ENCODE peak calls at places on chromosomes 16 and 17, in six cellular contexts. V is cardiac muscle cell; L is A673; T is body of pancreas; J is psoas muscle; F is CD8-positive, alpha-beta memory T cell. B is an unnamed sample.

GRCh38 chr16:87855852-87856715 is 13.2 kb downstream of the SLC7A5 start:
- DNase-seq in V (peak), L (no peak), T (peak), J (peak), F (no peak), B (peak)

GRCh38 chr16:6663668-6664067 is 669.0 kb upstream of the RBFOX1 start:
- DNase-seq in V (no peak), L (no peak), T (no peak), J (no peak), F (no peak), B (no peak)

GRCh38 chr17:35160354-35161201 is 13.0 kb downstream of the UNC45B start:
- DNase-seq in V (no peak), L (no peak), T (no peak), J (no peak), F (no peak), B (no peak)

GRCh38 chr16:10093564-10093963 is 88.7 kb downstream of the GRIN2A start:
- DNase-seq in V (no peak), L (no peak), T (no peak), J (no peak), F (no peak), B (no peak)

GRCh38 chr17:48646183-48647102 is 20.3 kb upstream of the HOXB9 start:
- DNase-seq in V (no peak), L (no peak), T (no peak), J (no peak), F (peak), B (no peak)

GRCh38 chr17:49995055-49995738 is at the start of gene DLX3:
- DNase-seq in V (peak), L (peak), T (peak), J (peak), F (no peak), B (peak)

GRCh38 chr16:2529061-2529931 is 1.9 kb downstream of the CEMP1 start:
- DNase-seq in V (no peak), L (peak), T (no peak), J (peak), F (no peak), B (no peak)

GRCh38 chr17:17682737-17683675 is 1.7 kb downstream of the RAI1 start:
- DNase-seq in V (peak), L (peak), T (peak), J (peak), F (peak), B (no peak)

GRCh38 chr17:81867123-81867951 is 3.8 kb downstream of the ARHGDIA start:
- DNase-seq in V (peak), L (peak), T (peak), J (no peak), F (no peak), B (no peak)

GRCh38 chr17:62625870-62626200 is 1.6 kb upstream of the MRC2 start:
- DNase-seq in V (peak), L (no peak), T (no peak), J (no peak), F (no peak), B (no peak)

GRCh38 chr17:63222655-63223054 is 223.5 kb downstream of the CYB561 start:
- DNase-seq in V (peak), L (peak), T (no peak), J (no peak), F (no peak), B (no peak)

DNA sequence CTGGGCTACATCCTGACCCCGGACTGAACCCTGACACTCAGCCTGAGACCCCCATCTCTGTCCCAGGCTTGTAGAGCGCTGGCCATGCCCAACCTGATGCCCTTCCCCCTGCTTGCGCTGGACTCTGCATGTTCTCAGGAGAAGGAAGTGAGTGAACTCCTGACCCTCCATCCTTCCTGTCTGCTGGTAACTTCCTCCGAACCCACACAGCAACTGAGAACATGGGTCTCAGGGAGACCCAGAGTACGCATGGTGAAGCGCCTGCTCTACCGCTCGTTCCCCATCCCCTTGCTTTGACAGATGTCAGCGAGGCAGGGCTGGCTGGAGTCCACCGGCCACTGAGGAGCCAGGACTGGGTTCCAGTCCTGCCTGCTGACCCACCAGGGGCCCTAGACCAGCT is 6.1 kb downstream of the CAMKK1 start:
- DNase-seq in V (no peak), L (no peak), T (peak), J (no peak), F (no peak), B (no peak)
- H3K27ac ChIP-seq in V (no peak), L (peak), T (no peak), J (no peak), F (no peak), B (peak)

GRCh38 chr17:76565728-76566612 is 19.7 kb downstream of the ST6GALNAC2 start:
- DNase-seq in V (no peak), L (no peak), T (no peak), J (no peak), F (no peak), B (no peak)

GRCh38 chr17:76566988-76567431 is 18.6 kb downstream of the ST6GALNAC2 start:
- DNase-seq in V (no peak), L (no peak), T (no peak), J (no peak), F (no peak), B (no peak)

GRCh38 chr17:76568771-76569170 is 16.9 kb downstream of the ST6GALNAC2 start:
- DNase-seq in V (no peak), L (no peak), T (no peak), J (no peak), F (no peak), B (no peak)

GRCh38 chr17:76566613-76566943 is 19.1 kb downstream of the ST6GALNAC2 start:
- DNase-seq in V (no peak), L (no peak), T (no peak), J (no peak), F (no peak), B (no peak)

DNA sequence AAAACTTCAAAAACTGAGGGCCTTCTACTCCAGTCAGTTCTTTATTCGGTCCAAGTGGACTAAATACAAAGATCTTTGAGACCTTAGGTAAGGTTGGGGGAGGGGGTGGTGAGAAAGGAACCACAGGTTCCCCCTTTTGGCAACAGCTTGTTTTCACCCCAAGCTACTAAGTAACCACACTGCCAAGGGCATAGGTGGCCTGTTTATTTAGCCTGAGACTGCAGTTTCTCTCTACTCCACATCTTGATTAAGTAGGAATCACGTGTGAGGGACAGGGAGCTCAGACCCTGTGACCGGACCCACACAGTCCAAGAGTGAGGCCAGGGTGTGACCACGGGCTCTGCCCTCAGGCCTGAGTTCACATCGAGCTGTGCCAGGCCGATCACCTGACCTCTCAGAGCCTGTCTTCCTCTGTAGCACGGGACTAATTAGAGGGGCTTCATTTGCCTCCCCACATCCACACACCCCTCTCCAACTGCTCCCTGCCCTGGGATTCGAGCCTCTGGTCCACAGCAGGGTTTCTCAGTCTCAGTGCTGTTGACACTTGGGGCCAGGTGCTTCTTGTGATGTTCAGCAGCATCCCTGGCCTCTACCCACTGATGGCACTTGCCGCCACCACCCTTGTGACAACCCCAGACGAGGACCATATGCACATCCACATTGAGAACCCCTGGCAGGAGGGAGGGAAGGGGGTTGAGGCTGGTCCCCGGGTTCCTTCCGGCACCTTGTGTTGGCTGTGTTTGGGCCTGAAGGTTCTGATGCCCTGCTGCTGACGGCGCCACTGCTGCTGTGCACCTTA is 17.8 kb downstream of the ST6GALNAC2 start:
- DNase-seq in V (no peak), L (no peak), T (peak), J (no peak), F (no peak), B (no peak)
- H3K27ac ChIP-seq in V (no peak), L (peak), T (peak), J (no peak), F (no peak), B (peak)

GRCh38 chr17:74442291-74442669 is 10.4 kb downstream of the GPRC5C start:
- DNase-seq in V (no peak), L (no peak), T (no peak), J (peak), F (no peak), B (no peak)
- H3K27ac ChIP-seq in V (peak), L (no peak), T (peak), J (peak), F (no peak), B (peak)

DNA sequence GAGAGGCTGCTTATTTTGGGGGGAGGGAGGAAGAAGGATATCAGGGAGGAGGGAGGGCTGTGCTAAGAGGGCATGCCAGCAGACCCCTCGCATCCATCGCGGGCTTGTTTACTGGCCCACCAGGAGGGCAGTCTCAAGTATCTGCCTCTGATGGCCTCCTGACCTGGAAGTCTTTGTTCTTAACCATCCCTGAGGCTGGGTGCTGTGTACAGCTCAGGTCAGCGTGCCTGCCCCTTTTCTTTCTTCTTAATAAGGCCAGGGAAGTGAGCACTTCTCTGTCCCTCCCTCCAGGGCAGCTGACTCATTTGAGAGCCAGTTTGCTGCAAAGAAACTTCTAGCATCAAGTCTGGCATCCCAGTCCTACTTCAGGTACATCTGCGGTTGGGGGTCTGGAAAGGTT is 157.0 kb downstream of the CCDC182 start:
- DNase-seq in V (no peak), L (no peak), T (no peak), J (no peak), F (no peak), B (no peak)
- H3K27ac ChIP-seq in V (no peak), L (no peak), T (no peak), J (peak), F (no peak), B (no peak)